ENCODE peak calls at places on chromosomes 5 and 9, in seven cellular contexts. Z, J, S, U, F, V and A are unnamed samples.

GRCh38 chr5:20974423-20974822 is 986.4 kb upstream of the CDH18 start:
- DNase-seq in F (no peak), Z (no peak), J (no peak), V (no peak), S (no peak), U (no peak), A (peak)

GRCh38 chr9:18786196-18786595 is 246.8 kb downstream of the SAXO1 start:
- DNase-seq in Z (no peak), F (no peak), J (no peak), U (no peak), S (no peak), V (no peak), A (no peak)

GRCh38 chr9:137298983-137299521 is 3.0 kb downstream of the NRARP start:
- DNase-seq in F (no peak), S (no peak), U (no peak), J (peak), Z (no peak), V (no peak), A (no peak)

GRCh38 chr9:134323741-134324358 is 2.4 kb upstream of the RXRA start:
- DNase-seq in U (no peak), F (no peak), V (no peak), Z (peak), S (no peak), J (no peak), A (peak)

GRCh38 chr5:96157841-96158291 is 196.2 kb upstream of the ELL2 start:
- DNase-seq in V (peak), S (no peak), U (no peak), Z (peak), F (no peak), J (no peak), A (no peak)

GRCh38 chr5:157471709-157472108 is 11.7 kb downstream of the NIPAL4 start:
- DNase-seq in Z (peak), S (no peak), J (peak), U (peak), F (no peak), V (peak), A (peak)

GRCh38 chr5:100861148-100861547 is 41.9 kb downstream of the ST8SIA4 start:
- DNase-seq in F (no peak), V (no peak), S (no peak), J (no peak), U (no peak), Z (no peak), A (no peak)

GRCh38 chr9:87280421-87280820 is 217.2 kb upstream of the DAPK1 start:
- DNase-seq in U (peak), J (no peak), S (no peak), V (peak), F (no peak), Z (peak), A (no peak)

GRCh38 chr5:101716941-101717340 is 579.1 kb downstream of the SLCO4C1 start:
- DNase-seq in J (no peak), F (no peak), Z (no peak), U (no peak), S (no peak), V (no peak), A (no peak)

GRCh38 chr9:18947772-18948391 is 85.1 kb downstream of the SAXO1 start:
- DNase-seq in S (no peak), J (no peak), F (no peak), Z (peak), V (no peak), U (peak), A (no peak)

GRCh38 chr5:155936520-155937406 is 390.2 kb upstream of the SGCD start:
- DNase-seq in V (no peak), Z (no peak), F (no peak), U (no peak), J (peak), S (no peak), A (no peak)

GRCh38 chr5:95864944-95865504 is 42.5 kb upstream of the GLRX start:
- DNase-seq in V (no peak), S (no peak), F (no peak), Z (peak), J (no peak), U (peak), A (no peak)

GRCh38 chr9:17003576-17004240 is 131.1 kb upstream of the CNTLN start:
- DNase-seq in J (no peak), U (peak), Z (peak), V (no peak), S (no peak), F (no peak), A (no peak)

GRCh38 chr5:143002459-143003327 is 232.5 kb downstream of the ARHGAP26 start:
- DNase-seq in S (no peak), V (peak), Z (peak), J (no peak), U (peak), F (no peak), A (peak)

GRCh38 chr9:124334568-124335319 is 77.0 kb downstream of the NEK6 start:
- DNase-seq in Z (no peak), J (no peak), V (no peak), U (no peak), F (no peak), S (no peak), A (no peak)

GRCh38 chr9:124332321-124332720 is 74.6 kb downstream of the NEK6 start:
- DNase-seq in Z (no peak), F (no peak), S (no peak), U (no peak), V (no peak), J (no peak), A (no peak)

GRCh38 chr9:124333180-124333579 is 75.4 kb downstream of the NEK6 start:
- DNase-seq in V (no peak), F (no peak), U (no peak), S (no peak), Z (no peak), J (no peak), A (no peak)

GRCh38 chr9:124331580-124331979 is 73.8 kb downstream of the NEK6 start:
- DNase-seq in Z (no peak), S (no peak), V (no peak), U (no peak), J (no peak), F (no peak), A (no peak)

GRCh38 chr9:124332756-124333155 is 75.0 kb downstream of the NEK6 start:
- DNase-seq in Z (no peak), F (no peak), V (no peak), J (no peak), S (no peak), U (no peak), A (no peak)
- H2AK5ac ChIP-seq in Z (no peak), F (no peak), V (no peak), J (no peak), S (no peak), U (no peak), A (no peak)

GRCh38 chr9:36632892-36633291 is 60.2 kb downstream of the MELK start:
- DNase-seq in J (no peak), Z (peak), U (peak), S (no peak), F (no peak), V (peak), A (peak)
- H2AK5ac ChIP-seq in J (no peak), Z (no peak), U (no peak), S (no peak), F (no peak), V (no peak), A (no peak)

DNA sequence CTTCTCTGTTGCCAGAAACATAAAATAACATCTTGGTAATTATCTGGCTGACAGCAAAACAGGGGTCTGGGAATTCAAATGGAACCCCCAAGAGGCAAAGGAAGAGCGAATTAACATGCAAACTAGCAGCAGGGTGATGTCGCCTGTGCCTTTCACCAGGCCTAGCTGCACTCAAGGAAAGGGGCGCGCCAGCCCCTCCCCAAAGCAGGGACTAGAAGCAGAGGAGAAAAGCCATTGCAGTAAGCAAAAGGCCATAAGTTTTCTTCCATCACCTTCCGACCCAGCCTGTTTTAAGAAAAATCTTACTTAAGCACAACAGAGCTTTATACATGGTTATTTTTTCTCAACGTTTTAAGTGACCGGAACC is 539 bp downstream of the POC5 start:
- DNase-seq in V (no peak), U (no peak), Z (no peak), J (no peak), S (no peak), F (no peak), A (no peak)
- H2AK5ac ChIP-seq in V (no peak), U (no peak), Z (no peak), J (no peak), S (no peak), F (no peak), A (no peak)

GRCh38 chr5:72125271-72125670 is 18.0 kb downstream of the MAP1B start:
- DNase-seq in Z (no peak), V (no peak), U (no peak), F (no peak), S (no peak), J (no peak), A (no peak)
- H2AK5ac ChIP-seq in Z (no peak), V (no peak), U (no peak), F (no peak), S (no peak), J (no peak), A (no peak)